ENCODE peak calls at places on chromosomes 5 and 9, in nine cellular contexts. W, K, D, V, J, L, Y, U and Q are unnamed samples.

GRCh38 chr5:119290161-119290569 is 65.7 kb upstream of the TNFAIP8 start:
- DNase-seq in W (no peak), K (no peak), D (peak), V (no peak), J (no peak), L (no peak), Y (no peak), U (no peak), Q (no peak)

GRCh38 chr5:148391422-148391821 is 7.7 kb downstream of the FBXO38 start:
- DNase-seq in W (no peak), K (no peak), D (peak), V (no peak), J (no peak), L (no peak), Y (no peak), U (no peak), Q (no peak)

GRCh38 chr5:3034449-3034848 is 283.0 kb upstream of the IRX2 start:
- DNase-seq in W (no peak), K (no peak), D (no peak), V (peak), J (no peak), L (no peak), Y (no peak), U (no peak), Q (no peak)

GRCh38 chr9:83061036-83061435 is 1.9 kb downstream of the RASEF start:
- DNase-seq in W (no peak), K (peak), D (peak), V (no peak), J (no peak), L (peak), Y (peak), U (no peak), Q (no peak)

GRCh38 chr9:99419099-99419498 is 197.0 kb downstream of the SEC61B start:
- DNase-seq in W (peak), K (no peak), D (peak), V (no peak), J (no peak), L (no peak), Y (no peak), U (no peak), Q (no peak)

GRCh38 chr9:124621371-124622328 is 114.5 kb upstream of the NR5A1 start:
- DNase-seq in W (peak), K (no peak), D (peak), V (peak), J (no peak), L (no peak), Y (peak), U (no peak), Q (no peak)

GRCh38 chr9:132487351-132487791 is 77.4 kb downstream of the CFAP77 start:
- DNase-seq in W (no peak), K (no peak), D (no peak), V (no peak), J (no peak), L (no peak), Y (no peak), U (no peak), Q (no peak)

GRCh38 chr9:114524401-114524800 is 19.1 kb upstream of the WHRN start:
- DNase-seq in W (peak), K (no peak), D (no peak), V (no peak), J (no peak), L (no peak), Y (no peak), U (no peak), Q (no peak)

GRCh38 chr5:57592236-57592635 is 109.6 kb upstream of the ACTBL2 start:
- DNase-seq in W (no peak), K (no peak), D (peak), V (no peak), J (no peak), L (peak), Y (no peak), U (no peak), Q (no peak)

GRCh38 chr5:74822288-74822687 is 43.9 kb downstream of the FAM169A start:
- DNase-seq in W (no peak), K (no peak), D (no peak), V (no peak), J (no peak), L (peak), Y (no peak), U (no peak), Q (no peak)

GRCh38 chr5:29853711-29854110 is 1339.8 kb upstream of the CDH6 start:
- DNase-seq in W (no peak), K (no peak), D (no peak), V (no peak), J (no peak), L (no peak), Y (no peak), U (no peak), Q (no peak)

GRCh38 chr9:112224401-112225289 is 49.5 kb upstream of the SUSD1 start:
- DNase-seq in W (peak), K (no peak), D (peak), V (no peak), J (no peak), L (peak), Y (peak), U (no peak), Q (no peak)

GRCh38 chr9:16921855-16922254 is 51.4 kb upstream of the BNC2 start:
- DNase-seq in W (peak), K (no peak), D (no peak), V (no peak), J (no peak), L (peak), Y (peak), U (no peak), Q (no peak)

GRCh38 chr5:43041131-43041668 is 1.1 kb upstream of the ANXA2R start:
- DNase-seq in W (no peak), K (peak), D (no peak), V (peak), J (no peak), L (no peak), Y (no peak), U (peak), Q (no peak)

GRCh38 chr5:175202461-175203065 is 241.4 kb downstream of the DRD1 start:
- DNase-seq in W (peak), K (no peak), D (peak), V (no peak), J (no peak), L (peak), Y (no peak), U (no peak), Q (no peak)

GRCh38 chr9:92315456-92315855 is 9.7 kb downstream of the NOL8 start:
- DNase-seq in W (no peak), K (no peak), D (no peak), V (no peak), J (no peak), L (no peak), Y (no peak), U (no peak), Q (no peak)

GRCh38 chr5:82104872-82105271 is 133.0 kb downstream of the ATG10 start:
- DNase-seq in W (no peak), K (no peak), D (no peak), V (no peak), J (no peak), L (no peak), Y (no peak), U (no peak), Q (no peak)

GRCh38 chr9:131676431-131676972 is 63.4 kb downstream of the RAPGEF1 start:
- DNase-seq in W (no peak), K (no peak), D (no peak), V (peak), J (no peak), L (no peak), Y (peak), U (no peak), Q (no peak)

GRCh38 chr9:76297721-76298239 is 96.4 kb downstream of the RFK start:
- DNase-seq in W (peak), K (no peak), D (peak), V (no peak), J (no peak), L (no peak), Y (peak), U (no peak), Q (peak)

GRCh38 chr9:134650431-134651190 is 9.0 kb downstream of the COL5A1 start:
- DNase-seq in W (no peak), K (no peak), D (no peak), V (no peak), J (no peak), L (no peak), Y (no peak), U (no peak), Q (peak)

GRCh38 chr5:1792842-1793266 is 6.8 kb downstream of the MRPL36 start:
- DNase-seq in W (peak), K (peak), D (peak), V (no peak), J (no peak), L (peak), Y (peak), U (no peak), Q (no peak)

GRCh38 chr5:14268738-14269137 is 125.6 kb downstream of the TRIO start:
- DNase-seq in W (peak), K (no peak), D (peak), V (no peak), J (no peak), L (no peak), Y (peak), U (no peak), Q (no peak)

GRCh38 chr5:91123896-91124295 is 259.2 kb downstream of the ARRDC3 start:
- DNase-seq in W (no peak), K (no peak), D (no peak), V (no peak), J (no peak), L (no peak), Y (peak), U (no peak), Q (no peak)

GRCh38 chr9:129676970-129677369 is 11.5 kb downstream of the PRRX2 start:
- DNase-seq in W (no peak), K (no peak), D (no peak), V (peak), J (no peak), L (no peak), Y (peak), U (no peak), Q (no peak)

GRCh38 chr9:120445974-120446373 is 134.0 kb downstream of the CDK5RAP2 start:
- DNase-seq in W (no peak), K (no peak), D (no peak), V (no peak), J (no peak), L (peak), Y (no peak), U (no peak), Q (no peak)

GRCh38 chr9:109372246-109372645 is 51.4 kb upstream of the EPB41L4B start:
- DNase-seq in W (no peak), K (no peak), D (no peak), V (no peak), J (no peak), L (no peak), Y (no peak), U (no peak), Q (no peak)

GRCh38 chr9:89941875-89942274 is 337.1 kb downstream of the GADD45G start:
- DNase-seq in W (peak), K (no peak), D (peak), V (no peak), J (no peak), L (peak), Y (peak), U (no peak), Q (no peak)

GRCh38 chr5:58184910-58185309 is 275.0 kb downstream of the PLK2 start:
- DNase-seq in W (no peak), K (no peak), D (peak), V (no peak), J (no peak), L (peak), Y (peak), U (no peak), Q (no peak)

GRCh38 chr5:82662340-82662739 is 384.2 kb upstream of the RPS23 start:
- DNase-seq in W (no peak), K (no peak), D (no peak), V (no peak), J (no peak), L (no peak), Y (no peak), U (no peak), Q (no peak)

GRCh38 chr9:33233659-33234335 is 6.2 kb upstream of the SPINK4 start:
- DNase-seq in W (peak), K (peak), D (peak), V (no peak), J (no peak), L (peak), Y (peak), U (no peak), Q (peak)

GRCh38 chr9:38090170-38090569 is 21.1 kb upstream of the SHB start:
- DNase-seq in W (no peak), K (no peak), D (no peak), V (peak), J (no peak), L (no peak), Y (no peak), U (no peak), Q (no peak)

GRCh38 chr5:10543585-10544040 is 20.3 kb upstream of the ANKRD33B start:
- DNase-seq in W (no peak), K (no peak), D (no peak), V (no peak), J (no peak), L (peak), Y (no peak), U (no peak), Q (peak)

GRCh38 chr5:10746711-10747110 is 14.3 kb downstream of the DAP start:
- DNase-seq in W (no peak), K (peak), D (no peak), V (no peak), J (no peak), L (no peak), Y (no peak), U (no peak), Q (no peak)

GRCh38 chr5:134100283-134101011 is 14.0 kb upstream of the TCF7 start:
- DNase-seq in W (no peak), K (no peak), D (peak), V (peak), J (no peak), L (peak), Y (peak), U (peak), Q (peak)

GRCh38 chr5:163565931-163566608 is 60.7 kb downstream of the MAT2B start:
- DNase-seq in W (peak), K (peak), D (peak), V (peak), J (no peak), L (peak), Y (peak), U (peak), Q (no peak)

DNA sequence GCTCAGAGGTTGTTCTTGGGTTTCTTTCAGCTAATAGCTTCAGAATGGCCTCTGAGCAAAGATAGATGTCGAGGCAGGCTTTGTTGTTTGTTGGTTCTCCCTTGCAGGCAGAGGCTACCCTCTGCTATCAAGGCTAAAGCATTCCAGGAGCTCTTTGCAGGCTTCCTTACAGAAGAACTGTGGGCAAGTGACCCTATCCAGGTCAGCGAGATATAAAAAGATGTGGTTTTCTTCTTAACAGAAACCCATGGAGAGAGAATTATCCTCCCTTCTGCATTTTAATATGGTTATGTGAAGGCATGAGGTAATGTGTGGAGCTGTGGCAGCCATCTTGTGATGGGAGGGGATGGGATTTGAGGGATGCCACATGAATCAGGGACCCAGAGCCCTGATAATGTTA is 67.0 kb downstream of the TLE4 start:
- DNase-seq in W (no peak), K (no peak), D (no peak), V (no peak), J (no peak), L (no peak), Y (no peak), U (no peak), Q (no peak)
- H3K4me3 ChIP-seq in W (no peak), K (no peak), D (no peak), V (no peak), J (no peak), L (no peak), Y (no peak), U (no peak), Q (no peak)

DNA sequence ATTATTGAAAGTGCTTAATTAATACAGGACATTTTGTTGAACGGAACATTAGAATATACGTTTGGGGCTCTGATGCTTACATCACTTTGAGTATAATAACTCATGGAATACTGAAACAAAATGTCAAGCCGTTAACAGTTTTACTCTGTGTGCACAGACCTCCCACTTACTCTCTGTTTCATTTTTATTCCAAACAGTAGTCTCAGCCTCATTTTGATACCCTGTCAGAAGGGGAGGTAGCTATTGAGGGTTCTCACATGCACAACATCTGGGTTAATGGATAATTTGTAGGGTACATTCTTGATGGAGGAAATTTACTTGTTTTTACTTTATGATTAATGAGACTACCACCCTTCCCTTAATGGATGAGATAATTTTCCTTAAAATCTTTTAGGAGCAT is 59.0 kb downstream of the SCAMP1 start:
- DNase-seq in W (no peak), K (no peak), D (no peak), V (no peak), J (no peak), L (no peak), Y (no peak), U (no peak), Q (no peak)
- H3K9ac ChIP-seq in W (no peak), K (no peak), D (no peak), V (no peak), J (no peak), L (no peak), Y (no peak), U (no peak), Q (no peak)

GRCh38 chr5:144191998-144192397 is 21.3 kb downstream of the KCTD16 start:
- DNase-seq in W (peak), K (no peak), D (peak), V (no peak), J (no peak), L (peak), Y (peak), U (peak), Q (no peak)
- H3K4me3 ChIP-seq in W (no peak), K (no peak), D (peak), V (no peak), J (peak), L (no peak), Y (peak), U (no peak), Q (peak)

DNA sequence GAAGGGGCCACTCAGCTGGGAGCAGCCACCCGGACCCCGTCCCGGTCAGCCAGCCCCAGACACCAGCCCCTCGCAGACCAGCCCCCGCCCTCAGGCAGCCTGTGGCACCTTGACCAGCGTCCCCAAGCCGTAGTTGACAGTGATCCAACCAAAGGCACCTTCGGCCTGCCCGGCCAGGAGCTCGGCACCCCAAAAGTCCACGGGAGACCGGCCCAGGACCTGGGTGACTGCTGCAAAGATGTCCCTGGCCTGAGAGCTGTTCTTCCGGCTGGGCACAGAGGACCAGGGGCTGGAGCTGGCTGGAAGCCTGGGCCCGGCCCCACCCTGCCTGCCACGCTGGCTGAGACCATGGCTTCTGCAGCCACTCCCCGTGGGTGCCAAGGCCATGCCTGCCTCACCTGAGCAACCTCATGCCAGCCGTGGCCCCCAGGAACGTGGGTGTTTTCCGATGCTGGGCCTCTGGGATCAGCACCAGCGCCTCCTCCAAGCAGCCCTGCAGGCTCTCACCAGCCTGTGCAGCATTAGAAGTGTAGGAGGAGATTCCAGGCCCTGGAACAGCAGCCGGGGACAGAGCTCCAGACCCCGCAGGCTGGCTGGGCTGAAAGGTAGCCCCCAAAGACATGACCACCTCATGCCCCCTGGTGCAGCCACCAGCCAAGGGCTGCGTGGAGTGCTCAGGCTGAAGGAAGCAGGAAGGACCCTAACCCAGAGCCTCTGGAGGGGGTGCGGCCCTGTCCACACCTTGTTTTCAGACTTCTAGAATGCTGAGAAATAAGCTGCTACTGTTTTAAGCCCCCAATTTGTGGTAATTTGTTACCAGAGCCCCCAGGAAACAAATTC is 4.2 kb downstream of the ENTPD8 start:
- DNase-seq in W (no peak), K (peak), D (no peak), V (no peak), J (no peak), L (no peak), Y (no peak), U (no peak), Q (peak)
- H3K9ac ChIP-seq in W (no peak), K (peak), D (no peak), V (no peak), J (no peak), L (no peak), Y (no peak), U (no peak), Q (no peak)